ENCODE peak calls at places on chromosomes 16 and 17, in four cellular contexts. One of them, this sample, is unnamed.

GRCh38 chr16:57039148-57039812 is 49.9 kb downstream of the NLRC5 start:
- DNase-seq in SK-N-SH: no peak
- DNase-seq in K562: no peak
- DNase-seq in HepG2: no peak
- DNase-seq in this sample: no peak

GRCh38 chr17:82966415-82966814 is 113.0 kb upstream of the METRNL start:
- DNase-seq in SK-N-SH: no peak
- DNase-seq in K562: no peak
- DNase-seq in HepG2: no peak
- DNase-seq in this sample: no peak

GRCh38 chr17:60036796-60037677 is 41.7 kb downstream of the HEATR6 start:
- DNase-seq in SK-N-SH: peak; percentile 84
- DNase-seq in K562: peak; percentile 68
- DNase-seq in HepG2: peak; percentile 83
- DNase-seq in this sample: peak; percentile 78

GRCh38 chr16:7097537-7097936 is 235.1 kb upstream of the RBFOX1 start:
- DNase-seq in SK-N-SH: no peak
- DNase-seq in K562: no peak
- DNase-seq in HepG2: no peak
- DNase-seq in this sample: no peak

GRCh38 chr16:70679653-70680494 is 6.0 kb downstream of the MTSS2 start:
- DNase-seq in SK-N-SH: peak; percentile 94
- DNase-seq in K562: peak; percentile 82
- DNase-seq in HepG2: no peak
- DNase-seq in this sample: peak; percentile 72

GRCh38 chr17:51189628-51190027 is 23.4 kb downstream of the NME2 start:
- DNase-seq in SK-N-SH: no peak
- DNase-seq in K562: no peak
- DNase-seq in HepG2: no peak
- DNase-seq in this sample: no peak

GRCh38 chr17:57531648-57532486 is 213.2 kb downstream of the CCDC182 start:
- DNase-seq in SK-N-SH: peak; percentile 74
- DNase-seq in K562: peak; percentile 34
- DNase-seq in HepG2: peak; percentile 78
- DNase-seq in this sample: no peak

GRCh38 chr16:57427824-57428223 is 19.4 kb downstream of the CIAPIN1 start:
- DNase-seq in SK-N-SH: no peak
- DNase-seq in K562: no peak
- DNase-seq in HepG2: no peak
- DNase-seq in this sample: no peak

GRCh38 chr17:79537686-79538085 is 73.2 kb downstream of the RBFOX3 start:
- DNase-seq in SK-N-SH: no peak
- DNase-seq in K562: no peak
- DNase-seq in HepG2: no peak
- DNase-seq in this sample: no peak

GRCh38 chr16:75110637-75111513 is 5.7 kb downstream of the LDHD start:
- DNase-seq in SK-N-SH: peak; percentile 91
- DNase-seq in K562: peak; percentile 87
- DNase-seq in HepG2: peak; percentile 80
- DNase-seq in this sample: peak; percentile 90

GRCh38 chr17:41121742-41122141 is 2.2 kb downstream of the KRTAP4-12 start:
- DNase-seq in SK-N-SH: no peak
- DNase-seq in K562: no peak
- DNase-seq in HepG2: no peak
- DNase-seq in this sample: no peak

GRCh38 chr17:46020023-46020735 is 21.1 kb downstream of the STH start:
- DNase-seq in SK-N-SH: no peak
- DNase-seq in K562: no peak
- DNase-seq in HepG2: no peak
- DNase-seq in this sample: no peak

GRCh38 chr16:6492742-6493141 is 839.9 kb upstream of the RBFOX1 start:
- DNase-seq in SK-N-SH: no peak
- DNase-seq in K562: no peak
- DNase-seq in HepG2: no peak
- DNase-seq in this sample: no peak

GRCh38 chr17:40615989-40616476 is 31.6 kb downstream of the SMARCE1 start:
- DNase-seq in SK-N-SH: no peak
- DNase-seq in K562: no peak
- DNase-seq in HepG2: no peak
- DNase-seq in this sample: no peak

DNA sequence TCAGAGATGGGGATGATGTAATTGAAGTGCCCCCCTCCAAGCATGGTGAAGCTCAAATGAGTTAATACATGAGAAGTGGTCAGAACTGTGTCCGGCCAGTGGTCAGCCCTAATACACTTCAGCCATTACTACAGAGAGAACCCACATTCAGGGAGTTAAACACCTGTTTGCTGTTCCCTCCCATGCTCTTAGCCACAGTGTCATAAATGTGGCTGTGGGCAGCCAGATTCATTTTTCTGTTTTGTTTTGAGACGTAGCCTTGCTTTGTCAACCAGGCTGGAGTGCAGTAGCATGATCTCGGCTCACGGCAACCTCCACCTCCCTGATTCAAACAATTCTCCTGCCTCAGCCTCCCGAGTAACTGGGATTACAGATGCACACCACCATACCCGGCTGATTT is 139.9 kb downstream of the DNAH9 start:
- DNase-seq in SK-N-SH: no peak
- DNase-seq in K562: no peak
- DNase-seq in HepG2: no peak
- DNase-seq in this sample: no peak
- TF ChIP-seq FOXJ3 in SK-N-SH: no peak
- TF ChIP-seq FOXJ3 in K562: no peak
- TF ChIP-seq FOXJ3 in HepG2: no peak
- TF ChIP-seq FOXJ3 in this sample: no peak

GRCh38 chr16:19140392-19140791 is 26.6 kb downstream of the ITPRIPL2 start:
- DNase-seq in SK-N-SH: no peak
- DNase-seq in K562: no peak
- DNase-seq in HepG2: no peak
- DNase-seq in this sample: no peak

GRCh38 chr16:19137201-19137601 is 23.4 kb downstream of the ITPRIPL2 start:
- DNase-seq in SK-N-SH: no peak
- DNase-seq in K562: no peak
- DNase-seq in HepG2: no peak
- DNase-seq in this sample: no peak

GRCh38 chr16:19137621-19138128 is 23.9 kb downstream of the ITPRIPL2 start:
- DNase-seq in SK-N-SH: no peak
- DNase-seq in K562: no peak
- DNase-seq in HepG2: no peak
- DNase-seq in this sample: no peak

GRCh38 chr16:19139436-19140091 is 25.8 kb downstream of the ITPRIPL2 start:
- DNase-seq in SK-N-SH: no peak
- DNase-seq in K562: no peak
- DNase-seq in HepG2: no peak
- DNase-seq in this sample: no peak

DNA sequence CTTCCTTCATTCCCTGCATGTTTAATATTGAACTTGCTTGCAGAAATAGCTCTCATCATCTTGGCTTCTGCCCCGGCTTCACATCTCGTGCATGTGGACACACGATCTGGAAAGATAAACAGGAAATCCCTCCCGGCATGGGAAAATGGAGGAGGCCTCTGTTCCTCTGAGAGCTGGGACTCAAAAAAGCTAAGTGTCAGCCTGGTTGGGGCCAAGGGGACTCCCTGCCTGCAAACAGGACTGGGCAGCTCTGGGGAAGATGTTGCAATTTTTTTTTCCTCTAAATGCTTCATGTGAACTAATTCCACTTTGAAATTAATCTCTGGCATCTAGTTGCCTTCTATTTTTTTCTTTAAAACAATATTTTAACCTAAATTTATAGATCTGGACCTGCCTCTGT is 24.8 kb downstream of the ITPRIPL2 start:
- DNase-seq in SK-N-SH: peak; percentile 58
- DNase-seq in K562: no peak
- DNase-seq in HepG2: no peak
- DNase-seq in this sample: no peak
- TF ChIP-seq FOXJ3 in SK-N-SH: no peak
- TF ChIP-seq FOXJ3 in K562: no peak
- TF ChIP-seq FOXJ3 in HepG2: no peak
- TF ChIP-seq FOXJ3 in this sample: no peak

GRCh38 chr17:37309051-37309450 is 66.7 kb upstream of the C17orf78 start:
- DNase-seq in SK-N-SH: no peak
- DNase-seq in K562: no peak
- DNase-seq in HepG2: no peak
- DNase-seq in this sample: no peak

GRCh38 chr17:37310940-37311339 is 64.8 kb upstream of the C17orf78 start:
- DNase-seq in SK-N-SH: no peak
- DNase-seq in K562: no peak
- DNase-seq in HepG2: no peak
- DNase-seq in this sample: no peak

GRCh38 chr17:37315601-37316000 is 60.2 kb upstream of the C17orf78 start:
- DNase-seq in SK-N-SH: no peak
- DNase-seq in K562: no peak
- DNase-seq in HepG2: no peak
- DNase-seq in this sample: no peak

GRCh38 chr17:37317867-37318266 is 57.9 kb upstream of the C17orf78 start:
- DNase-seq in SK-N-SH: no peak
- DNase-seq in K562: no peak
- DNase-seq in HepG2: no peak
- DNase-seq in this sample: no peak

GRCh38 chr17:37312137-37312923 is 63.5 kb upstream of the C17orf78 start:
- DNase-seq in SK-N-SH: no peak
- DNase-seq in K562: no peak
- DNase-seq in HepG2: no peak
- DNase-seq in this sample: no peak
- TF ChIP-seq FOXJ3 in SK-N-SH: no peak
- TF ChIP-seq FOXJ3 in K562: no peak
- TF ChIP-seq FOXJ3 in HepG2: no peak
- TF ChIP-seq FOXJ3 in this sample: no peak

GRCh38 chr17:14197582-14197981 is 39.1 kb downstream of the CDRT15 start:
- DNase-seq in SK-N-SH: no peak
- DNase-seq in K562: no peak
- DNase-seq in HepG2: no peak
- DNase-seq in this sample: no peak
- TF ChIP-seq FOXJ3 in SK-N-SH: no peak
- TF ChIP-seq FOXJ3 in K562: no peak
- TF ChIP-seq FOXJ3 in HepG2: no peak
- TF ChIP-seq FOXJ3 in this sample: no peak

GRCh38 chr16:84284168-84284722 is 10.4 kb upstream of the WFDC1 start:
- DNase-seq in SK-N-SH: peak; percentile 70
- DNase-seq in K562: peak; percentile 35
- DNase-seq in HepG2: peak; percentile 48
- DNase-seq in this sample: peak; percentile 55
- TF ChIP-seq FOXJ3 in SK-N-SH: no peak
- TF ChIP-seq FOXJ3 in K562: no peak
- TF ChIP-seq FOXJ3 in HepG2: no peak
- TF ChIP-seq FOXJ3 in this sample: no peak

GRCh38 chr17:35808962-35809854 is at the start of gene TAF15:
- DNase-seq in SK-N-SH: peak; percentile 95
- DNase-seq in K562: peak; percentile 96
- DNase-seq in HepG2: peak; percentile 97
- DNase-seq in this sample: peak; percentile 97

GRCh38 chr17:35807371-35808144 is 1.7 kb upstream of the TAF15 start:
- DNase-seq in SK-N-SH: no peak
- DNase-seq in K562: no peak
- DNase-seq in HepG2: no peak
- DNase-seq in this sample: no peak

GRCh38 chr17:35808240-35808961 is 883 bp upstream of the TAF15 start:
- DNase-seq in SK-N-SH: no peak
- DNase-seq in K562: no peak
- DNase-seq in HepG2: no peak
- DNase-seq in this sample: no peak

GRCh38 chr17:35801583-35802224 is 6.3 kb upstream of the MMP28 start:
- DNase-seq in SK-N-SH: peak; percentile 83
- DNase-seq in K562: peak; percentile 30
- DNase-seq in HepG2: no peak
- DNase-seq in this sample: no peak

GRCh38 chr17:35804658-35805192 is 4.6 kb upstream of the TAF15 start:
- DNase-seq in SK-N-SH: peak; percentile 81
- DNase-seq in K562: peak; percentile 65
- DNase-seq in HepG2: peak; percentile 88
- DNase-seq in this sample: peak; percentile 41
- TF ChIP-seq FOXJ3 in SK-N-SH: no peak
- TF ChIP-seq FOXJ3 in K562: no peak
- TF ChIP-seq FOXJ3 in HepG2: no peak
- TF ChIP-seq FOXJ3 in this sample: no peak

DNA sequence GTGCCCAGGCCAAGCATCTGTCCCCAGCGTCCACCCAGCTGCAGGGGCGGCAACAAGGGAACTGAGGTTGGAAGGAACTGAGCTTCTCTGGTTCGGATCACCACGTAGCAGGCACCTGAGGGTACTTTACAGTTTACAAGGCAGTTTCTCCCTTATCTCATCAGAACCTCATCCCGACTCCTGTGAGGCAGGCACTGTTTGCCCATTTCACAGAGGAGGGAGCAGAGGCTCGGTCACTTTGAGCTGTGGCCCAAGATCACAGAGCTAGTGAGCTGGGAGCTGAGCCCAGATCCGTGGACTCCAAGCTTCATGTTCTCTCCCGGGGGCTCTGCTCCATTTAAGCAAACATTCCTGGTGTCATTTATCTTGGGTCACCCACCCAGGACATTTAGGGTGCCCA is 15.1 kb downstream of the UBALD1 start:
- DNase-seq in SK-N-SH: no peak
- DNase-seq in K562: no peak
- DNase-seq in HepG2: no peak
- DNase-seq in this sample: no peak
- TF ChIP-seq FOXJ3 in SK-N-SH: no peak
- TF ChIP-seq FOXJ3 in K562: no peak
- TF ChIP-seq FOXJ3 in HepG2: no peak
- TF ChIP-seq FOXJ3 in this sample: no peak